ENCODE peak calls at places on chromosomes 7 and 10, in four cellular contexts. One of them, this sample, is unnamed.
A peak's percentile ranks its signal among the peaks of the same experiment; 100 is the strongest.

GRCh38 chr7:99083733-99084132 is 60.2 kb downstream of the SMURF1 start:
- DNase-seq in HCT116: no peak
- DNase-seq in K562: no peak
- DNase-seq in HepG2: no peak
- DNase-seq in this sample: no peak

GRCh38 chr10:28982950-28983349 is 305.6 kb downstream of the BAMBI start:
- DNase-seq in HepG2: no peak
- DNase-seq in HCT116: no peak
- DNase-seq in K562: no peak
- DNase-seq in this sample: no peak

GRCh38 chr7:52017802-52018679 is 701.4 kb upstream of the COBL start:
- DNase-seq in HepG2: peak; percentile 58
- DNase-seq in HCT116: no peak
- DNase-seq in K562: peak; percentile 19
- DNase-seq in this sample: peak; percentile 30

GRCh38 chr10:79241990-79242619 is 105.2 kb upstream of the PPIF start:
- DNase-seq in HCT116: no peak
- DNase-seq in HepG2: no peak
- DNase-seq in K562: no peak
- DNase-seq in this sample: no peak

GRCh38 chr7:156777364-156778069 is 115.5 kb downstream of the LMBR1 start:
- DNase-seq in K562: no peak
- DNase-seq in HCT116: no peak
- DNase-seq in HepG2: no peak
- DNase-seq in this sample: no peak

GRCh38 chr10:90746829-90747228 is 111.0 kb downstream of the HTR7 start:
- DNase-seq in K562: no peak
- DNase-seq in HepG2: no peak
- DNase-seq in HCT116: no peak
- DNase-seq in this sample: no peak

GRCh38 chr7:69595415-69595814 is 2.9 kb upstream of the AUTS2 start:
- DNase-seq in HCT116: no peak
- DNase-seq in HepG2: no peak
- DNase-seq in K562: no peak
- DNase-seq in this sample: no peak

GRCh38 chr7:77450054-77450453 is 33.9 kb upstream of the GSAP start:
- DNase-seq in HepG2: no peak
- DNase-seq in HCT116: no peak
- DNase-seq in K562: no peak
- DNase-seq in this sample: no peak

GRCh38 chr10:12568391-12568790 is 219.0 kb downstream of the CAMK1D start:
- DNase-seq in HepG2: no peak
- DNase-seq in HCT116: no peak
- DNase-seq in K562: no peak
- DNase-seq in this sample: no peak

GRCh38 chr7:73512018-73512780 is 9.9 kb downstream of the BAZ1B start:
- DNase-seq in HCT116: no peak
- DNase-seq in K562: no peak
- DNase-seq in HepG2: no peak
- DNase-seq in this sample: no peak

GRCh38 chr10:112195224-112195623 is 11.7 kb upstream of the GPAM start:
- DNase-seq in HCT116: no peak
- DNase-seq in K562: no peak
- DNase-seq in HepG2: no peak
- DNase-seq in this sample: no peak

GRCh38 chr7:107932851-107933250 is 41.9 kb downstream of the DLD start:
- DNase-seq in HCT116: no peak
- DNase-seq in HepG2: no peak
- DNase-seq in K562: no peak
- DNase-seq in this sample: no peak

GRCh38 chr7:14902589-14902963 is at the start of gene DGKB:
- DNase-seq in HCT116: no peak
- DNase-seq in K562: no peak
- DNase-seq in HepG2: no peak
- DNase-seq in this sample: no peak

GRCh38 chr10:74227697-74228424 is 76.8 kb downstream of the ADK start:
- DNase-seq in K562: no peak
- DNase-seq in HepG2: no peak
- DNase-seq in HCT116: no peak
- DNase-seq in this sample: no peak

GRCh38 chr7:50738932-50739331 is 43.8 kb downstream of the GRB10 start:
- DNase-seq in HCT116: no peak
- DNase-seq in HepG2: peak; percentile 29
- DNase-seq in K562: no peak
- DNase-seq in this sample: no peak

GRCh38 chr10:123042708-123043408 is 34.1 kb downstream of the ACADSB start:
- DNase-seq in K562: no peak
- DNase-seq in HepG2: no peak
- DNase-seq in HCT116: no peak
- DNase-seq in this sample: no peak

DNA sequence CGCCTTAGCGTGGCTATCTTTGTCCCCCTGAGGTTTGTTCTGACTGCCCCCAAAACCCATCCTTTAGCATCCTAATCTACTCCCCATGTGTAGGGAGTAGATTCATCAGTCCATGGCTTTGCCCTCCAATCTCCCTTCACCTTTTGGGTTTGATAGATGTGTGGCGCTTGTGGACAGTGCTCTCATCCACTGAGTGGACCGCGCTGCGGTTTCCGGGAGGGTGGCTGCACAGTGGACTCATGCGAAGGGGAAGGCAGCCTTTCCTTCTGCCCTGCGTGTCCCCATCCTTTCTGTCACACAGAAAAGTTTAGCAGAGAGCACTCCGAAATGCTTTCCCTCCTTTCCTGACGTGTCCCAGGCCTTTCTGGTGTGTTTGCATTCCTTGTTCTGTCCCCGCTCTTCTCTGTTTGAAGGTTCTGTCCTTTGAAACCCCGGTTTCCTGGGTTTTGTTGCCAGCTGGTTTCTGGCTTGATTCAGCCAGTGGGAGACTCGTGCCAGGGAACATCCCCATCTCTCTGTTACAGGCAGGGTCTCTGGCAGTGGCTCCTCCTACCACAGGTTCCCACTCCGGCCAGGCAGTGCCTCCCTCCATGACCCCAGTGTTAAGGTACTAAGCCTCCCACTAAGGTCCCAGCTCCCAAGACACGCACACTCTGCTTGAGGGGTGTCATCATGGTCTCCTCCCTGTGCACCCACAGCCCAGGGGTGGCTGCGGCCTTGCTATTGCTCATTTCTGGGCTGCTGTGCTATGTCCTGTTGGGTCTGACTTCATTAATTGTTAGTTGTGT is 547.7 kb upstream of the DPP6 start:
- DNase-seq in HepG2: no peak
- DNase-seq in K562: no peak
- DNase-seq in HCT116: no peak
- DNase-seq in this sample: no peak
- TF ChIP-seq TCF7L2 in HepG2: no peak
- TF ChIP-seq TCF7L2 in K562: no peak
- TF ChIP-seq TCF7L2 in HCT116: no peak
- TF ChIP-seq TCF7L2 in this sample: no peak

DNA sequence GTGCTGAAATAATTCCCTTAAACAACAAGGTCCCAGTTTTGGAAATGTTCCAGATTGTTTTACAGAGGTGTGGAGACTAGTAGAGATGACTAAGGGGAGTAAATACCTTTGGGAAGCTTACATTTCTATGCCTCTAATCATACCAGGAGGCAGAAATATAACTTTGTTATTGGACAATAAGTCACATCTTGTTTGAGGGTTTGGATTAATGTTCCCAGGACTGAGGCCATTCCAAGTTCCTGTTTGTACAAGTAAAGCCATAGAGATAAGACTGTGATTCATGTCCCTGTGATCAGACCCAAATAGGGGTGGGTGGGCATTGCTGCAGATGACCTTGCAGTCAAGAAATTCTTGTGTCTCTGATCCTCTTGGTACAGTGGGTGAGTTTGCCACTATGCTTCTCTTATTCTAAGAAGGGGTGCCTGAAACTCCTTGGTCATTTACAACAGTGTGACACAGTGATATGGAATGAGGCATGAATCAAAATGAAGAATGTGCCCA is 508.3 kb downstream of the SORCS3 start:
- DNase-seq in K562: no peak
- DNase-seq in HepG2: no peak
- DNase-seq in HCT116: no peak
- DNase-seq in this sample: no peak
- TF ChIP-seq TCF7L2 in K562: no peak
- TF ChIP-seq TCF7L2 in HepG2: no peak
- TF ChIP-seq TCF7L2 in HCT116: no peak
- TF ChIP-seq TCF7L2 in this sample: no peak

DNA sequence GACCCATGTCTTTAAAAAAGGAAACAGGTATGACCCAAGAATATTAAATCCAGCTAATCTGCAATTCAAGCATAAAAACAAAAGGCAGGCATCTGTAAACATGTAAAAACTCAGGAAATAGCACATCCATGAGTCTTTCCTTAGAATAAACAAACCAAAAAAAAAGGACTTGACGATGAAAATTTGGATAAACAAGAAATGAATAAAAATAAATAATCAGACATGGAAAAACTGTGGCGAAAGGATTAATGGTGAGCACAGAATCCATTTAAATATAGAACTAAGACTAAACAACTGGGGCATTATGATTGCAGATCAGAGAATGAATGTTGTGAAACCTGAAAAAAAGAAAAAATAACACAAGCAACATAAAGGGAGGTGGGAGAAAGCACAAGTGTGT is 170.1 kb downstream of the DOCK4 start:
- DNase-seq in HepG2: no peak
- DNase-seq in HCT116: no peak
- DNase-seq in K562: no peak
- DNase-seq in this sample: no peak
- TF ChIP-seq TCF7L2 in HepG2: no peak
- TF ChIP-seq TCF7L2 in HCT116: no peak
- TF ChIP-seq TCF7L2 in K562: no peak
- TF ChIP-seq TCF7L2 in this sample: no peak

GRCh38 chr7:116857052-116857451 is 5.3 kb upstream of the CAPZA2 start:
- DNase-seq in K562: no peak
- DNase-seq in HepG2: no peak
- DNase-seq in HCT116: no peak
- DNase-seq in this sample: no peak

GRCh38 chr7:116863168-116863670 is 832 bp downstream of the CAPZA2 start:
- DNase-seq in HepG2: peak; percentile 19
- DNase-seq in HCT116: no peak
- DNase-seq in K562: peak; percentile 53
- DNase-seq in this sample: no peak

GRCh38 chr7:116862234-116863167 is at the start of gene CAPZA2:
- DNase-seq in K562: peak; percentile 100
- DNase-seq in HCT116: peak; percentile 75
- DNase-seq in HepG2: peak; percentile 78
- DNase-seq in this sample: peak; percentile 43

GRCh38 chr7:116861717-116862116 is 670 bp upstream of the CAPZA2 start:
- DNase-seq in K562: no peak
- DNase-seq in HepG2: no peak
- DNase-seq in HCT116: no peak
- DNase-seq in this sample: no peak

GRCh38 chr7:116859323-116859722 is 3.1 kb upstream of the CAPZA2 start:
- DNase-seq in HepG2: no peak
- DNase-seq in K562: no peak
- DNase-seq in HCT116: no peak
- DNase-seq in this sample: no peak
- TF ChIP-seq TCF7L2 in HepG2: no peak
- TF ChIP-seq TCF7L2 in K562: no peak
- TF ChIP-seq TCF7L2 in HCT116: no peak
- TF ChIP-seq TCF7L2 in this sample: no peak

DNA sequence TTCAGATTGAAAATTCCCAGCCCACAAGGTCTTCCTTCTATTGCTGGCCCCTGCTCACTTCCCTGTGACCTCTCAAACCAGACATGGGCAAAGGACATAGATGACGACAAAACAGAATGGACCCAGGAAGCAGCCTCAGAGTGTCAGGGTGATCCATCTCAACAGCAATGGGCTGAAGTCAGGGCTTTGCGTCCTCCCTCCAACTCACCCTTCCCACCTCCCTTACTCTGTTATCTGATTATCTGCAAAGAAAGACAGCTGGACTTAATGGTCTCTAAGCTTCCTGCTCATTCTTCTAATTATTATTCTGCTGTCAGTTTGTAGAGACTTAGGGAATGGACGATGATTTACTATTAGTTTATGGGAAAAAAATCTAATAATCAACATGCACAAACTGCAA is 115.9 kb downstream of the PIP4K2A start:
- DNase-seq in HepG2: no peak
- DNase-seq in HCT116: no peak
- DNase-seq in K562: peak; percentile 35
- DNase-seq in this sample: no peak
- TF ChIP-seq TCF7L2 in HepG2: no peak
- TF ChIP-seq TCF7L2 in HCT116: no peak
- TF ChIP-seq TCF7L2 in K562: no peak
- TF ChIP-seq TCF7L2 in this sample: no peak

GRCh38 chr7:93620864-93621263 is 46.3 kb upstream of the CALCR start:
- DNase-seq in HepG2: no peak
- DNase-seq in K562: no peak
- DNase-seq in HCT116: no peak
- DNase-seq in this sample: no peak
- TF ChIP-seq TCF7L2 in HepG2: no peak
- TF ChIP-seq TCF7L2 in K562: no peak
- TF ChIP-seq TCF7L2 in HCT116: no peak
- TF ChIP-seq TCF7L2 in this sample: no peak

GRCh38 chr7:71015260-71015900 is 116.6 kb upstream of the GALNT17 start:
- DNase-seq in HepG2: no peak
- DNase-seq in HCT116: no peak
- DNase-seq in K562: no peak
- DNase-seq in this sample: no peak
- TF ChIP-seq TCF7L2 in HepG2: no peak
- TF ChIP-seq TCF7L2 in HCT116: no peak
- TF ChIP-seq TCF7L2 in K562: no peak
- TF ChIP-seq TCF7L2 in this sample: no peak

This sample was measured in Panc1.